ENCODE peak calls at places on chromosome 9, in seven cellular contexts. N, J, W, F, M, C and U are unnamed samples.

GRCh38 chr9:136521541-136521940 is 24.3 kb downstream of the NOTCH1 start:
- DNase-seq in F (no peak), N (no peak), M (no peak), C (peak), W (no peak), J (no peak), U (no peak)

GRCh38 chr9:94586814-94587213 is 6.8 kb downstream of the FBP2 start:
- DNase-seq in C (no peak), W (no peak), F (no peak), N (no peak), M (no peak), J (no peak), U (peak)

GRCh38 chr9:17477816-17478215 is 101.0 kb upstream of the SH3GL2 start:
- DNase-seq in J (no peak), C (no peak), M (no peak), W (no peak), N (no peak), F (no peak), U (no peak)

GRCh38 chr9:114080773-114081440 is 2.8 kb upstream of the AMBP start:
- DNase-seq in F (no peak), N (no peak), J (no peak), M (peak), C (peak), W (no peak), U (no peak)

GRCh38 chr9:33041459-33042188 is 16.6 kb downstream of the DNAJA1 start:
- DNase-seq in W (no peak), M (no peak), C (no peak), F (no peak), J (no peak), N (no peak), U (peak)

GRCh38 chr9:137423810-137424291 is 658 bp downstream of the NOXA1 start:
- DNase-seq in N (no peak), C (peak), M (no peak), F (no peak), J (no peak), W (peak), U (peak)

GRCh38 chr9:127742435-127743088 is 7.5 kb upstream of the TOR2A start:
- DNase-seq in F (peak), J (peak), W (no peak), C (no peak), M (peak), N (no peak), U (no peak)

GRCh38 chr9:23644326-23644725 is 181.7 kb downstream of the ELAVL2 start:
- DNase-seq in C (no peak), M (no peak), W (no peak), N (no peak), J (no peak), F (no peak), U (no peak)

GRCh38 chr9:121362813-121363585 is 7.1 kb downstream of the STOM start:
- DNase-seq in J (no peak), W (no peak), F (no peak), N (no peak), M (no peak), C (no peak), U (peak)

GRCh38 chr9:103574056-103574455 is 520.1 kb upstream of the SMC2 start:
- DNase-seq in W (no peak), C (no peak), N (no peak), F (no peak), M (no peak), J (no peak), U (no peak)

GRCh38 chr9:122551371-122551770 is 1.5 kb upstream of the OR1N2 start:
- DNase-seq in J (no peak), W (no peak), F (no peak), C (no peak), M (no peak), N (no peak), U (no peak)

GRCh38 chr9:137497921-137498719 is 39.0 kb upstream of the NSMF start:
- DNase-seq in F (no peak), J (no peak), C (peak), M (no peak), N (no peak), W (no peak), U (no peak)

GRCh38 chr9:136694163-136694864 is 7.1 kb upstream of the AGPAT2 start:
- DNase-seq in W (no peak), M (peak), F (peak), N (no peak), C (peak), J (peak), U (peak)

GRCh38 chr9:115522928-115523327 is 405.0 kb upstream of the TNC start:
- DNase-seq in J (peak), F (no peak), M (no peak), C (no peak), W (no peak), N (no peak), U (no peak)

GRCh38 chr9:122814545-122814944 is 13.8 kb downstream of the PDCL start:
- DNase-seq in W (no peak), N (no peak), M (no peak), C (no peak), F (no peak), J (peak), U (no peak)

GRCh38 chr9:137973829-137974416 is 96.3 kb downstream of the CACNA1B start:
- DNase-seq in N (no peak), M (no peak), J (no peak), W (no peak), C (peak), F (no peak), U (no peak)

GRCh38 chr9:100167176-100167575 is 68.1 kb downstream of the INVS start:
- DNase-seq in C (no peak), W (no peak), N (no peak), M (no peak), F (no peak), J (no peak), U (no peak)

GRCh38 chr9:89422151-89422918 is 75.6 kb downstream of the SEMA4D start:
- DNase-seq in M (no peak), C (no peak), W (no peak), N (no peak), J (no peak), F (no peak), U (peak)

GRCh38 chr9:98087420-98088354 is 31.2 kb downstream of the NANS start:
- DNase-seq in W (peak), N (peak), C (peak), J (no peak), F (peak), M (peak), U (peak)

GRCh38 chr9:128705051-128705965 is 3.0 kb downstream of the PKN3 start:
- DNase-seq in J (no peak), M (peak), F (no peak), W (no peak), N (no peak), C (peak), U (no peak)

GRCh38 chr9:98045234-98046160 is 11.0 kb upstream of the NANS start:
- DNase-seq in J (no peak), M (no peak), W (no peak), N (no peak), C (no peak), F (peak), U (no peak)

GRCh38 chr9:21681641-21682040 is 120.8 kb upstream of the MTAP start:
- DNase-seq in M (no peak), C (no peak), F (no peak), J (no peak), W (no peak), N (no peak), U (peak)

GRCh38 chr9:129270903-129271431 is 92.9 kb upstream of the IER5L start:
- DNase-seq in N (no peak), J (no peak), M (no peak), C (peak), F (peak), W (no peak), U (peak)